ENCODE peak calls at places on chromosomes 16 and 17, in seven cellular contexts. U is KBM-7, O is thoracic aorta, D is pancreas, L is esophagus squamous epithelium, Y is NCI-H1417, S is NCI-H82. E is an unnamed sample.

GRCh38 chr17:31252741-31253140 is 44.3 kb downstream of the OMG start:
- DNase-seq in O (no peak), Y (no peak), U (no peak), L (no peak), S (no peak), D (no peak), E (no peak)

GRCh38 chr17:63956296-63956920 is 16.3 kb downstream of the SCN4A start:
- DNase-seq in D (no peak), U (no peak), L (no peak), O (no peak), S (no peak), Y (no peak), E (no peak)

GRCh38 chr17:28033972-28034714 is 8.3 kb upstream of the NLK start:
- DNase-seq in S (no peak), D (no peak), U (peak; percentile 88), O (no peak), L (no peak), Y (no peak), E (no peak)

GRCh38 chr16:66107661-66108060 is 258.8 kb upstream of the CDH5 start:
- DNase-seq in L (no peak), S (no peak), U (no peak), O (no peak), Y (no peak), D (no peak), E (no peak)

GRCh38 chr16:50261160-50261706 is 5.1 kb upstream of the ADCY7 start:
- DNase-seq in S (no peak), L (no peak), O (no peak), Y (no peak), D (no peak), U (no peak), E (no peak)

GRCh38 chr17:1473170-1473569 is 17.1 kb upstream of the CRK start:
- DNase-seq in S (peak; percentile 49), O (no peak), D (no peak), Y (no peak), L (no peak), U (no peak), E (no peak)

GRCh38 chr16:87963400-87963799 is 12.2 kb downstream of the BANP start:
- DNase-seq in S (no peak), U (peak; percentile 29), L (no peak), Y (no peak), O (no peak), D (no peak), E (no peak)

GRCh38 chr16:16073884-16074781 is 124.7 kb downstream of the ABCC1 start:
- DNase-seq in S (no peak), Y (no peak), O (no peak), D (no peak), L (no peak), U (peak; percentile 95), E (no peak)

GRCh38 chr17:72850410-72850809 is 242.1 kb downstream of the SLC39A11 start:
- DNase-seq in O (no peak), D (no peak), L (no peak), S (no peak), Y (no peak), U (no peak), E (no peak)

GRCh38 chr17:3558603-3559269 is 1.1 kb upstream of the TRPV3 start:
- DNase-seq in U (no peak), S (peak; percentile 35), L (peak; percentile 34), O (no peak), D (no peak), Y (peak; percentile 62), E (no peak)

GRCh38 chr17:50459081-50459676 is 9.5 kb downstream of the CHAD start:
- DNase-seq in S (no peak), O (no peak), L (no peak), D (no peak), Y (no peak), U (no peak), E (no peak)

GRCh38 chr16:81815429-81815766 is 36.3 kb downstream of the PLCG2 start:
- DNase-seq in D (no peak), U (no peak), O (no peak), S (no peak), Y (no peak), L (no peak), E (no peak)

GRCh38 chr16:57899771-57900661 is 70.9 kb downstream of the CNGB1 start:
- DNase-seq in S (peak; percentile 76), D (peak; percentile 90), L (no peak), Y (peak; percentile 80), O (peak; percentile 26), U (peak; percentile 79), E (peak; percentile 71)

GRCh38 chr17:31269597-31269996 is 27.4 kb downstream of the OMG start:
- DNase-seq in U (no peak), O (no peak), D (no peak), L (no peak), S (no peak), Y (no peak), E (no peak)

GRCh38 chr16:47029724-47030123 is 56.2 kb upstream of the DNAJA2 start:
- DNase-seq in S (no peak), L (no peak), Y (no peak), D (no peak), O (no peak), U (no peak), E (no peak)

GRCh38 chr16:48605518-48606110 is 4.4 kb downstream of the N4BP1 start:
- DNase-seq in U (no peak), D (no peak), L (no peak), O (no peak), Y (no peak), S (no peak), E (no peak)

GRCh38 chr16:88815901-88816589 is 4.3 kb upstream of the APRT start:
- DNase-seq in U (peak; percentile 68), S (peak; percentile 65), Y (peak; percentile 73), D (peak; percentile 81), L (no peak), O (no peak), E (no peak)

GRCh38 chr17:42325026-42325425 is 36.7 kb downstream of the STAT5A start:
- DNase-seq in L (no peak), O (peak; percentile 52), Y (no peak), S (no peak), D (no peak), U (no peak), E (no peak)

GRCh38 chr17:55648086-55648485 is 74.6 kb downstream of the TMEM100 start:
- DNase-seq in O (no peak), U (no peak), D (no peak), S (no peak), Y (no peak), L (no peak), E (no peak)

GRCh38 chr16:65600629-65601028 is 478.8 kb upstream of the CDH11 start:
- DNase-seq in D (no peak), U (no peak), S (no peak), Y (no peak), O (no peak), L (no peak), E (no peak)

GRCh38 chr16:2846511-2847310 is 11.3 kb downstream of the PRSS22 start:
- DNase-seq in L (no peak), O (no peak), S (no peak), D (peak; percentile 18), U (no peak), Y (no peak), E (no peak)

GRCh38 chr16:86044241-86044671 is 145.3 kb downstream of the IRF8 start:
- DNase-seq in D (no peak), O (no peak), S (peak; percentile 59), L (no peak), Y (no peak), U (peak; percentile 46), E (peak; percentile 75)

GRCh38 chr17:8791910-8792270 is 7.3 kb downstream of the MFSD6L start:
- DNase-seq in Y (no peak), O (no peak), U (peak; percentile 21), D (no peak), S (peak; percentile 28), L (no peak), E (no peak)

GRCh38 chr16:84722068-84722467 is 22.3 kb downstream of the USP10 start:
- DNase-seq in S (no peak), D (no peak), Y (no peak), L (no peak), O (no peak), U (no peak), E (no peak)

GRCh38 chr16:88451586-88452484 is 1.2 kb upstream of the ZFPM1 start:
- DNase-seq in Y (peak; percentile 49), O (no peak), D (no peak), L (no peak), U (peak; percentile 15), S (no peak), E (no peak)

GRCh38 chr17:42321555-42321954 is 33.3 kb downstream of the STAT5A start:
- DNase-seq in O (no peak), U (no peak), L (no peak), S (peak; percentile 64), D (no peak), Y (no peak), E (no peak)

GRCh38 chr16:53456625-53457024 is 22.4 kb downstream of the RBL2 start:
- DNase-seq in L (no peak), Y (no peak), D (no peak), O (no peak), U (peak; percentile 41), S (no peak), E (no peak)

GRCh38 chr17:22599322-22599721 is 907.0 kb downstream of the KCNJ18 start:
- DNase-seq in S (no peak), D (no peak), O (no peak), U (no peak), L (no peak), Y (no peak), E (no peak)

GRCh38 chr16:57578521-57579360 is 36.3 kb downstream of the ADGRG5 start:
- DNase-seq in U (no peak), Y (peak; percentile 11), S (peak; percentile 44), L (no peak), D (no peak), O (no peak), E (no peak)

GRCh38 chr17:35170968-35171771 is 23.0 kb downstream of the SLC35G3 start:
- DNase-seq in U (peak; percentile 58), L (no peak), O (no peak), D (no peak), S (no peak), Y (peak; percentile 27), E (peak; percentile 17)

GRCh38 chr16:57637424-57637823 is 9.0 kb downstream of the ADGRG1 start:
- DNase-seq in Y (no peak), O (no peak), L (no peak), U (no peak), S (peak; percentile 30), D (no peak), E (no peak)

GRCh38 chr17:45584092-45585036 is 93.8 kb upstream of the PLEKHM1 start:
- DNase-seq in U (peak; percentile 89), D (peak; percentile 88), O (no peak), S (no peak), Y (no peak), L (no peak), E (peak; percentile 36)

E was measured in HEK293T.